ENCODE peak calls at places on chromosomes 4 and X, in five cellular contexts. Y, Q, A, W and T are unnamed samples.

GRCh38 chr4:125891597-125892258 is 577.0 kb downstream of the FAT4 start:
- DNase-seq in Y (no peak), Q (no peak), A (no peak), W (peak), T (no peak)

GRCh38 chr4:56345461-56345860 is 41.8 kb downstream of the AASDH start:
- DNase-seq in Y (no peak), Q (no peak), A (no peak), W (no peak), T (no peak)

GRCh38 chr4:40587826-40588225 is 41.8 kb downstream of the RBM47 start:
- DNase-seq in Y (no peak), Q (peak), A (no peak), W (no peak), T (no peak)

GRCh38 chr4:4260185-4260751 is 12.2 kb upstream of the TMEM128 start:
- DNase-seq in Y (no peak), Q (no peak), A (peak), W (peak), T (peak)

GRCh38 chrX:130106071-130106470 is 4.2 kb downstream of the ELF4 start:
- DNase-seq in Y (no peak), Q (no peak), A (no peak), W (no peak), T (no peak)

GRCh38 chr4:26787461-26788340 is 72.9 kb upstream of the STIM2 start:
- DNase-seq in Y (peak), Q (no peak), A (no peak), W (peak), T (no peak)

GRCh38 chrX:70960728-70961127 is 29.8 kb upstream of the SLC7A3 start:
- DNase-seq in Y (no peak), Q (no peak), A (no peak), W (no peak), T (no peak)

GRCh38 chr4:73415807-73416238 is 11.7 kb downstream of the ALB start:
- DNase-seq in Y (no peak), Q (no peak), A (no peak), W (no peak), T (no peak)

GRCh38 chr4:6852582-6852981 is 57.0 kb upstream of the TBC1D14 start:
- DNase-seq in Y (no peak), Q (no peak), A (no peak), W (no peak), T (no peak)

GRCh38 chrX:71533850-71534515 is 1.1 kb downstream of the OGT start:
- DNase-seq in Y (peak), Q (no peak), A (no peak), W (no peak), T (no peak)

GRCh38 chrX:110182865-110183264 is 135.0 kb downstream of the AMMECR1 start:
- DNase-seq in Y (no peak), Q (no peak), A (no peak), W (no peak), T (no peak)

GRCh38 chr4:179941911-179942310 is 2301.3 kb upstream of the TENM3 start:
- DNase-seq in Y (no peak), Q (no peak), A (no peak), W (no peak), T (no peak)

GRCh38 chrX:21373637-21374162 is 518 bp upstream of the CNKSR2 start:
- DNase-seq in Y (no peak), Q (no peak), A (no peak), W (no peak), T (peak)

GRCh38 chr4:157220026-157220881 is at the start of gene GRIA2:
- DNase-seq in Y (peak), Q (no peak), A (peak), W (peak), T (peak)

GRCh38 chr4:128690009-128690408 is 119.5 kb upstream of the JADE1 start:
- DNase-seq in Y (no peak), Q (no peak), A (no peak), W (no peak), T (no peak)

GRCh38 chrX:129490330-129490729 is 33.0 kb downstream of the SMARCA1 start:
- DNase-seq in Y (no peak), Q (no peak), A (no peak), W (no peak), T (no peak)

GRCh38 chr4:152536545-152537182 is 772 bp upstream of the FBXW7 start:
- DNase-seq in Y (no peak), Q (no peak), A (peak), W (peak), T (peak)

GRCh38 chrX:11724122-11725017 is 33.7 kb upstream of the MSL3 start:
- DNase-seq in Y (no peak), Q (no peak), A (peak), W (peak), T (peak)